ENCODE peak calls at places on chromosomes 11 and 22, in six cellular contexts. M is GM12878, A is HCT116, V is endothelial cell of umbilical vein, Q is K562, K is H1. N is an unnamed sample.
A peak's percentile ranks its signal among the peaks of the same experiment; 100 is the strongest.

GRCh38 chr11:79953629-79954028 is 512.8 kb upstream of the TENM4 start:
- DNase-seq in M (no peak), A (no peak), V (no peak), Q (no peak), K (no peak), N (no peak)

GRCh38 chr11:70019576-70020011 is 58.5 kb upstream of the ANO1 start:
- DNase-seq in M (no peak), A (no peak), V (no peak), Q (no peak), K (no peak), N (no peak)

GRCh38 chr22:46469701-46470100 is 67.7 kb downstream of the CELSR1 start:
- DNase-seq in M (no peak), A (no peak), V (no peak), Q (no peak), K (no peak), N (peak; percentile 34)

GRCh38 chr11:15177491-15177890 is 62.8 kb downstream of the INSC start:
- DNase-seq in M (no peak), A (no peak), V (no peak), Q (no peak), K (no peak), N (no peak)

GRCh38 chr11:130218501-130218900 is 58.9 kb downstream of the ST14 start:
- DNase-seq in M (no peak), A (no peak), V (no peak), Q (no peak), K (no peak), N (no peak)

GRCh38 chr22:48500481-48501230 is 1327.0 kb downstream of the BRD1 start:
- DNase-seq in M (no peak), A (no peak), V (no peak), Q (no peak), K (no peak), N (no peak)

GRCh38 chr11:93089474-93090102 is 108.2 kb downstream of the SLC36A4 start:
- DNase-seq in M (no peak), A (peak; percentile 52), V (peak; percentile 50), Q (peak; percentile 22), K (no peak), N (peak; percentile 17)

GRCh38 chr22:37161442-37161841 is 11.7 kb upstream of the IL2RB start:
- DNase-seq in M (no peak), A (peak; percentile 23), V (no peak), Q (peak; percentile 36), K (no peak), N (peak; percentile 18)

GRCh38 chr11:66478823-66479740 is 1.2 kb upstream of the DPP3 start:
- DNase-seq in M (no peak), A (peak; percentile 27), V (peak; percentile 37), Q (peak; percentile 53), K (no peak), N (peak; percentile 24)

GRCh38 chr22:31229402-31230140 is 17.5 kb downstream of the LIMK2 start:
- DNase-seq in M (no peak), A (no peak), V (peak; percentile 82), Q (peak; percentile 32), K (no peak), N (no peak)

GRCh38 chr11:34521265-34521664 is 7.7 kb upstream of the ELF5 start:
- DNase-seq in M (no peak), A (no peak), V (no peak), Q (no peak), K (no peak), N (no peak)

GRCh38 chr11:111983187-111983986 is 41.8 kb upstream of the DLAT start:
- DNase-seq in M (no peak), A (no peak), V (peak; percentile 40), Q (peak; percentile 78), K (peak; percentile 64), N (peak; percentile 91)

GRCh38 chr11:102172127-102172848 is 62.0 kb downstream of the YAP1 start:
- DNase-seq in M (no peak), A (no peak), V (peak; percentile 43), Q (no peak), K (no peak), N (no peak)

GRCh38 chr11:95675585-95675984 is 114.0 kb downstream of the FAM76B start:
- DNase-seq in M (no peak), A (no peak), V (no peak), Q (no peak), K (no peak), N (no peak)

GRCh38 chr11:15750535-15751297 is 605.6 kb downstream of the SOX6 start:
- DNase-seq in M (no peak), A (no peak), V (no peak), Q (no peak), K (no peak), N (no peak)

GRCh38 chr11:33040127-33040861 is 922 bp downstream of the TCP11L1 start:
- DNase-seq in M (no peak), A (no peak), V (no peak), Q (peak; percentile 21), K (no peak), N (no peak)

GRCh38 chr11:105357764-105358163 is 218.2 kb upstream of the CARD18 start:
- DNase-seq in M (no peak), A (no peak), V (no peak), Q (no peak), K (no peak), N (no peak)

GRCh38 chr22:48580481-48580970 is 1247.1 kb downstream of the BRD1 start:
- DNase-seq in M (no peak), A (no peak), V (no peak), Q (no peak), K (no peak), N (no peak)

GRCh38 chr11:60169264-60169915 is 13.5 kb downstream of the MS4A6A start:
- DNase-seq in M (no peak), A (peak; percentile 27), V (peak; percentile 100), Q (peak; percentile 58), K (no peak), N (peak; percentile 33)

GRCh38 chr11:43992834-43993637 is 50.6 kb downstream of the C11orf96 start:
- DNase-seq in M (no peak), A (no peak), V (no peak), Q (no peak), K (no peak), N (no peak)

GRCh38 chr22:22684605-22685561 is 40.5 kb downstream of the GGTLC2 start:
- DNase-seq in M (no peak), A (no peak), V (no peak), Q (peak; percentile 86), K (no peak), N (no peak)

GRCh38 chr11:32056445-32056844 is 34.4 kb upstream of the RCN1 start:
- DNase-seq in M (no peak), A (no peak), V (no peak), Q (no peak), K (no peak), N (no peak)

GRCh38 chr11:62922653-62923371 is 1.6 kb upstream of the CHRM1 start:
- DNase-seq in M (no peak), A (no peak), V (no peak), Q (peak; percentile 76), K (no peak), N (no peak)

GRCh38 chr11:13119928-13120520 is 110.9 kb downstream of the RASSF10 start:
- DNase-seq in M (no peak), A (no peak), V (no peak), Q (no peak), K (no peak), N (no peak)

GRCh38 chr22:20238567-20239062 is 29.5 kb downstream of the RTN4R start:
- DNase-seq in M (no peak), A (peak; percentile 13), V (peak; percentile 30), Q (peak; percentile 89), K (peak; percentile 34), N (peak; percentile 41)

GRCh38 chr11:77287615-77288273 is 13.7 kb downstream of the GDPD4 start:
- DNase-seq in M (no peak), A (no peak), V (no peak), Q (no peak), K (no peak), N (no peak)

DNA sequence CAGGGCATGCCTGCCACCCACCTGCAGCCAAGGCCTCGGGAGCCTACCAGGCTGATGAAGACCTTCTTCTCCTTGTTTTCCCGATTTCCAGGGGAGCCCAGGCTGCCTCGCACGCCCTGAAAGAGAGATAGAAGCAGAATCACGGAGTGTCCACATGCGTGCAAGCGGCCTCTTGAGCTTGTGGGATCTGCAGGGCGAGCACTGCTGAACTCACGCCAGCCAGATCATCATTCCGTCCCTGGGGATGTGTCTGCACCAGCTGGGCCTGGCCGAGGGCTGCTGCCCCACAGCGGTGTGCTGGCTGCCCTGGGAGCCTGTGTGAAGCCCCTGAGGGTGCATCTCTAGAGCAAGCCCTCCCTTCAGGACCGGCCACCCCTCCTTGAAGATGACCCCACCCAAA is 17.9 kb downstream of the USH1C start:
- DNase-seq in M (no peak), A (no peak), V (no peak), Q (no peak), K (no peak), N (no peak)
- TF ChIP-seq MAX in M (no peak), A (no peak), V (no peak), Q (no peak), K (no peak), N (no peak)

GRCh38 chr22:39598017-39598965 is 27.7 kb downstream of the CACNA1I start:
- DNase-seq in M (no peak), A (peak; percentile 57), V (no peak), Q (peak; percentile 79), K (peak; percentile 57), N (no peak)
- TF ChIP-seq EZH2 in M (no peak), A (no peak), V (no peak), Q (no peak), K (no peak), N (no peak)

DNA sequence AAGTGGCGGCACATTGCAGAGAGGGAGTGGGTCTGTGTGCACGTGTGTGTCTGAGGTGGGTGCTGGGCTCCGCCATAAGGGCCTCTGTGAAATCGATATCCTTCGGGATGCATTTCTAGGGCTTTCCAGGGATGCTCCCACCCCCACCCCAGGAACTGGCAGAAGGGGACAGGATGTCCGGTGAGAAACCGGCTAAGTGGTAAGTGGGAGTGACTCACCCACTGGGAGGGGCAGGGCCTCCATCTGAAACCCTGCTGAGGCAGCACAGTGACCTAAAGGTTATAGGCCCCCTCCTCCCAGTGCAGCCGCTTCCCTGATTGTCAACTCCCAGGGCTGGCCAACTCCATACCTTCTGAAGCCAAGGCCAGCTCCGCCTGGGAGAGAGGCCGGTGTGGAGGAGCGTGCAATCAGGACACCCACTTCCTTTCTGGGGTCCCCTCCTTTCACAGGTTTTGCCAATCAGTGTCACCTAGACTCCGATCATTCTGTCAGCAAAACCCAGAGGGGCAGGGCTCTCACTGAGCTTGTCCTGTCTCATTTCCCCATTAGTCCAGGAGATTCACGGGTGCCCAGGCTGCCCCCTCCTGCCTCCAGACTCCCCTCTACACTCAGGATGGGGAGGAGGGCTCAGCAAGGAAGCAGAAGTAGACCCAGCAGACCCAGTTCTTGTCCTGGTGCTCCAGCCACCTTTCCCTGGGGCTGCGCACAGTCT is 44.5 kb downstream of the NECTIN1 start:
- DNase-seq in M (no peak), A (no peak), V (peak; percentile 65), Q (peak; percentile 16), K (no peak), N (peak; percentile 46)
- TF ChIP-seq MAX in M (no peak), A (no peak), V (no peak), Q (no peak), K (no peak), N (no peak)

DNA sequence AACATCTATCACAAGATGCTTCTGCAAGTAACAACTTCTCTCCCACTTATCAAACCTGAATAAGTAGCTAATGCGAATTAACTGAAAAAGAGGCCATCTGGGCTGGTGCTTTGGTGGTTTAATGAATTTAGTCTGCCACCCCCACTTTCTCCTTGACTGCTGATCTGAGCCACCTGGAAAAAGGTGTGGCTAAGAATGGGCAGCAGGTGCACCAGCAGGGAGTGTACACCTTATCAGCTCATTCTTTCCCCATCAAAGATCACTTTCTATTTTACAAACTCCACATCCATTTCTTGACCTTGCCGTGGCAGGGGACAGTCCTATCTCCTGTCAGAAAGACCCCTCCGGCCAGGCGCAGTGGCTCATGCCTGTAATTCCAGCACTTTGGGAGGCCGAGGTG is 6.5 kb downstream of the RFPL3 start:
- DNase-seq in M (no peak), A (no peak), V (no peak), Q (no peak), K (no peak), N (no peak)
- TF ChIP-seq EZH2 in M (no peak), A (no peak), V (no peak), Q (no peak), K (no peak), N (no peak)

N was measured in HepG2.